ENCODE peak calls at places on chromosomes 6 and 20, in seven cellular contexts. V is stomach, W is K562, E is H1, H is breast epithelium, Y is HCT116, C is uterus. T is an unnamed sample.

GRCh38 chr20:2516399-2516798 is 7.7 kb upstream of the ZNF343 start:
- DNase-seq in V (no peak), W (no peak), E (no peak), H (no peak), Y (no peak), C (no peak), T (no peak)

GRCh38 chr20:62063981-62064787 is 1.5 kb downstream of the TAF4 start:
- DNase-seq in V (peak; percentile 72), W (no peak), E (no peak), H (peak; percentile 55), Y (no peak), C (no peak), T (peak; percentile 60)

GRCh38 chr20:45427236-45428149 is 11.6 kb downstream of the PIGT start:
- DNase-seq in V (peak; percentile 66), W (peak; percentile 60), E (no peak), H (no peak), Y (no peak), C (no peak), T (peak; percentile 52)

GRCh38 chr20:6081236-6081635 is 27.4 kb upstream of the LRRN4 start:
- DNase-seq in V (no peak), W (no peak), E (no peak), H (no peak), Y (no peak), C (no peak), T (peak; percentile 42)

GRCh38 chr20:44909872-44910689 is at the start of gene PABPC1L:
- DNase-seq in V (peak; percentile 76), W (peak; percentile 95), E (peak; percentile 87), H (no peak), Y (peak; percentile 49), C (peak; percentile 28), T (peak; percentile 54)

GRCh38 chr6:14193524-14193923 is 76.0 kb downstream of the CD83 start:
- DNase-seq in V (no peak), W (no peak), E (no peak), H (no peak), Y (no peak), C (no peak), T (no peak)

GRCh38 chr6:149053848-149054558 is 263.5 kb upstream of the TAB2 start:
- DNase-seq in V (no peak), W (no peak), E (no peak), H (no peak), Y (no peak), C (no peak), T (no peak)

GRCh38 chr6:41136911-41137310 is 17.2 kb downstream of the TREML1 start:
- DNase-seq in V (no peak), W (no peak), E (no peak), H (no peak), Y (no peak), C (no peak), T (no peak)

GRCh38 chr6:98716341-98716740 is 118.0 kb upstream of the POU3F2 start:
- DNase-seq in V (no peak), W (no peak), E (peak; percentile 50), H (no peak), Y (no peak), C (no peak), T (no peak)

GRCh38 chr6:164507197-164507957 is 802.0 kb downstream of the C6orf118 start:
- DNase-seq in V (no peak), W (no peak), E (no peak), H (no peak), Y (no peak), C (no peak), T (no peak)

GRCh38 chr6:144153260-144153659 is 2.9 kb downstream of the STX11 start:
- DNase-seq in V (no peak), W (no peak), E (no peak), H (no peak), Y (no peak), C (no peak), T (peak; percentile 31)

GRCh38 chr6:107264357-107264831 is 149.1 kb upstream of the BEND3 start:
- DNase-seq in V (no peak), W (no peak), E (no peak), H (no peak), Y (no peak), C (no peak), T (no peak)

GRCh38 chr20:58650181-58650775 is 805 bp upstream of the STX16 start:
- DNase-seq in V (no peak), W (peak; percentile 53), E (peak; percentile 58), H (no peak), Y (no peak), C (no peak), T (peak; percentile 69)

GRCh38 chr20:10090588-10091166 is 55.9 kb downstream of the ANKEF1 start:
- DNase-seq in V (peak; percentile 64), W (peak; percentile 21), E (no peak), H (no peak), Y (peak; percentile 38), C (peak; percentile 25), T (peak; percentile 22)

GRCh38 chr6:98975331-98975891 is 27.7 kb upstream of the FBXL4 start:
- DNase-seq in V (no peak), W (peak; percentile 34), E (no peak), H (no peak), Y (no peak), C (no peak), T (no peak)

GRCh38 chr6:141851063-141851462 is 281.7 kb upstream of the GJE1 start:
- DNase-seq in V (no peak), W (no peak), E (no peak), H (no peak), Y (no peak), C (no peak), T (no peak)

GRCh38 chr20:49286689-49287551 is 9.1 kb upstream of the ZNFX1 start:
- DNase-seq in V (no peak), W (peak; percentile 31), E (no peak), H (no peak), Y (no peak), C (no peak), T (no peak)

GRCh38 chr20:49287555-49288249 is 9.8 kb upstream of the ZNFX1 start:
- DNase-seq in V (no peak), W (peak; percentile 30), E (no peak), H (no peak), Y (no peak), C (no peak), T (no peak)

GRCh38 chr20:49290608-49291191 is 12.8 kb upstream of the ZNFX1 start:
- DNase-seq in V (no peak), W (no peak), E (no peak), H (no peak), Y (no peak), C (no peak), T (no peak)

GRCh38 chr20:49288250-49288751 is 10.4 kb upstream of the ZNFX1 start:
- DNase-seq in V (no peak), W (no peak), E (no peak), H (no peak), Y (no peak), C (no peak), T (no peak)

DNA sequence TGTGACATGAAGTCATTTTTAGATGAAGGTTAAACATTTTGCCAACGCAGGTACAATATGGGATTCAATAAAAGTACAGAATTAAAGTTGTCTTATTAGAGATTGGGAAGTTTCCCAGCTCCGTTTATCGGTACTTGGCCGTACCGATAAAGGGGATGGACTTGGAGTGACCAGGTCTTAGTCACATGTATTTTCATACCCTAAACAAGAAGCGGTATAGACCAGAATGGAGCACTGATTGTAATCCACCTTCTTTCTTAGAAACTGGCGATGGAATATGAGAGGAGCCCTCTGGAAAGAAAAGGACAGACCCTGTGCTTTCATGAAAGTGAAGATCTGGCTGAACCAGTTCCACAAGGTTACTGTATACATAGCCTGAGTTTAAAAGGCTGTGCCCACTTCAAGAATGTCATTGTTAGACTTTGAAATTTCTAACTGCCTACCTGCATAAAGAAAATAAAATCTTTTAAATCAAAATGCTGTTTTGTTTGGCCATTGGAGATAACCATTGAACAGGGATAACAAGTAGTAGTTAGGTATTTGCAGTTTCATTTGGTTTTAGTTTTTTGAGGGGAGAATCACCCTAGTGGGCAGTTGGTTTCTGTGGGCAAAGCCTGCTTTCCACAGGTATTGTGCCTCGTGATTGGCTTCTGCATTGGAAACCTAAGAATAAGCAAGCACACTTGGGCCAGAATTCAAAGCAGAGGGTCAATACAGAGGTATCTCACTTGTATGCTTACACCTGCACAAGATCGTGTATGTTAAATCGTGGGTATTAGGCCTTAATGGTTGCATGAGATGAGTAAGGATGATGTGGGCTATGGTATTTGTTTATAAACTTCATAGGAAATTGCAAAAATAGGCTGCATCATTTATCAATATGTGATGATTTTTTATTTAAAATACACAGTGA is 11.2 kb upstream of the ZNFX1 start:
- DNase-seq in V (no peak), W (no peak), E (no peak), H (no peak), Y (no peak), C (no peak), T (no peak)
- TF ChIP-seq POLR2A in V (no peak), W (peak; percentile 86), E (peak; percentile 83), H (no peak), Y (no peak), C (no peak), T (no peak)

GRCh38 chr20:4341804-4342560 is 326.6 kb upstream of the RNF24 start:
- DNase-seq in V (no peak), W (no peak), E (no peak), H (no peak), Y (no peak), C (no peak), T (no peak)

GRCh38 chr20:4342631-4343030 is 327.3 kb upstream of the RNF24 start:
- DNase-seq in V (no peak), W (peak; percentile 24), E (no peak), H (no peak), Y (no peak), C (no peak), T (no peak)

DNA sequence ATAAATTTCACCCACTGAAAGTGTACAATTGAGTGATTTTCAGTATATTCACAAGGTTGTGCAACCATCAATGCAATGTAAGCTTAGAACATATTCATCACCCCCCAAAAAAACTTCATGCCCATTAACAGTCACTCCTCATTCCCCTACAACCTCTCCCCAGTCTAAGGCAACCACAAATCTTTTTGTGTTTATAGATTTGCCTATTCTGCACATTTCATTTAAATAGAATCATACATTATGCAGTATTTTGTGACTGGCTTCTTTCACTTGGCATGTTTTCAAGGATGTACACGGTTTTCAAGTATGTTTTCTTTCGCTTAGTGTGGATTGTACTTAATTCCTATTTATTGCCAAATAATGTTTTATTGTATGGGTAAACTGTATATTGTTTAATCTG is 329.3 kb upstream of the RNF24 start:
- DNase-seq in V (no peak), W (no peak), E (no peak), H (no peak), Y (no peak), C (no peak), T (no peak)
- H3K4me1 ChIP-seq in V (no peaks in the 10 kb centered on the region), W (peaks cover 7% of the 10 kb centered on the region), E (no peaks in the 10 kb centered on the region), H (no peaks in the 10 kb centered on the region), Y (no peaks in the 10 kb centered on the region), C (no peaks in the 10 kb centered on the region), T (no peaks in the 10 kb centered on the region)

DNA sequence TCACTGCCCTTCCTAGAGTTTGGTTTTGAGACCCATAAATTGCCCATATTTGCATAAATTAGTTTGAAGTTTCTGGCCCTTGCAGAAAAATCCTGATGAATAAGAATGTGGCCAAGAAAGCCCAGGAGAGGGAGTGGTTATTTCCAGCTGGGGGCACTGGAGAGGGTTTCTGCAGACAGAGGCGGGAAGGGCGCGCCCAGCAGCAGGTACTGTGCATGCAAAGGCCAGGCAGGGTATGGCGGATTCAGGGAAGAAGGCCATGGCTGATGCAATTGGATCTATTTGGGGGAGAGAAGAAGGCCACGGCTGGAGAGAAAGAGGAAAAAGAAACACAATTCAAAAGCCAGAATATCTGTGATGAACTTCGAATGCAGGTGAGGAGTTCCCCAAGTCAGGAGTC is 48.2 kb upstream of the PXDC1 start:
- DNase-seq in V (no peak), W (no peak), E (no peak), H (no peak), Y (no peak), C (no peak), T (no peak)
- H3K27ac ChIP-seq in V (no peak overlapping the region), W (no peak overlapping the region), E (no peak overlapping the region), H (no peak overlapping the region), Y (no peak overlapping the region), C (no peak overlapping the region), T (no peak overlapping the region)

GRCh38 chr6:30213999-30214982 is 1.1 kb upstream of the TRIM26 start:
- DNase-seq in V (peak; percentile 88), W (peak; percentile 29), E (peak; percentile 80), H (peak; percentile 87), Y (no peak), C (peak; percentile 85), T (peak; percentile 90)
- TF ChIP-seq POLR2A in V (peak; percentile 74), W (no peak), E (peak; percentile 59), H (peak; percentile 55), Y (peak; percentile 79), C (peak; percentile 68), T (no peak)